ENCODE peak calls at places on chromosomes 16 and 17, in nine cellular contexts. One of them, this sample, is unnamed.

GRCh38 chr17:78210111-78210510 is 3.9 kb upstream of the BIRC5 start:
- DNase-seq in epithelial cell of esophagus: no peak
- DNase-seq in sigmoid colon: no peak
- DNase-seq in retinal pigment epithelial cell: no peak
- DNase-seq in A549: no peak
- DNase-seq in kidney: no peak
- DNase-seq in ascending aorta: no peak
- DNase-seq in ovary: no peak
- DNase-seq in fibroblast of the aortic adventitia: no peak
- DNase-seq in this sample: no peak

GRCh38 chr17:14209215-14209614 is 27.4 kb downstream of the CDRT15 start:
- DNase-seq in epithelial cell of esophagus: no peak
- DNase-seq in sigmoid colon: no peak
- DNase-seq in retinal pigment epithelial cell: no peak
- DNase-seq in A549: no peak
- DNase-seq in kidney: no peak
- DNase-seq in ascending aorta: no peak
- DNase-seq in ovary: no peak
- DNase-seq in fibroblast of the aortic adventitia: no peak
- DNase-seq in this sample: no peak

GRCh38 chr16:578870-579405 is 9.2 kb downstream of the PIGQ start:
- DNase-seq in epithelial cell of esophagus: peak; percentile 77
- DNase-seq in sigmoid colon: peak; percentile 85
- DNase-seq in retinal pigment epithelial cell: no peak
- DNase-seq in A549: peak; percentile 84
- DNase-seq in kidney: peak; percentile 90
- DNase-seq in ascending aorta: no peak
- DNase-seq in ovary: no peak
- DNase-seq in fibroblast of the aortic adventitia: peak; percentile 72
- DNase-seq in this sample: no peak

GRCh38 chr17:57970706-57971105 is 15.5 kb upstream of the CUEDC1 start:
- DNase-seq in epithelial cell of esophagus: no peak
- DNase-seq in sigmoid colon: no peak
- DNase-seq in retinal pigment epithelial cell: no peak
- DNase-seq in A549: no peak
- DNase-seq in kidney: no peak
- DNase-seq in ascending aorta: no peak
- DNase-seq in ovary: no peak
- DNase-seq in fibroblast of the aortic adventitia: peak; percentile 40
- DNase-seq in this sample: peak; percentile 1

GRCh38 chr16:81463296-81463890 is 18.8 kb downstream of the CMIP start:
- DNase-seq in epithelial cell of esophagus: no peak
- DNase-seq in sigmoid colon: no peak
- DNase-seq in retinal pigment epithelial cell: no peak
- DNase-seq in A549: no peak
- DNase-seq in kidney: peak; percentile 51
- DNase-seq in ascending aorta: no peak
- DNase-seq in ovary: no peak
- DNase-seq in fibroblast of the aortic adventitia: no peak
- DNase-seq in this sample: no peak

GRCh38 chr17:50265212-50265611 is 9.1 kb upstream of the TMEM92 start:
- DNase-seq in epithelial cell of esophagus: no peak
- DNase-seq in sigmoid colon: peak; percentile 69
- DNase-seq in retinal pigment epithelial cell: no peak
- DNase-seq in A549: no peak
- DNase-seq in kidney: peak; percentile 62
- DNase-seq in ascending aorta: no peak
- DNase-seq in ovary: no peak
- DNase-seq in fibroblast of the aortic adventitia: no peak
- DNase-seq in this sample: peak; percentile 82

GRCh38 chr17:76537288-76537577 is 276 bp downstream of the CYGB start:
- DNase-seq in epithelial cell of esophagus: peak; percentile 52
- DNase-seq in sigmoid colon: no peak
- DNase-seq in retinal pigment epithelial cell: no peak
- DNase-seq in A549: no peak
- DNase-seq in kidney: peak; percentile 85
- DNase-seq in ascending aorta: no peak
- DNase-seq in ovary: peak; percentile 42
- DNase-seq in fibroblast of the aortic adventitia: peak; percentile 34
- DNase-seq in this sample: no peak

GRCh38 chr17:5607946-5608345 is 23.6 kb upstream of the NLRP1 start:
- DNase-seq in epithelial cell of esophagus: no peak
- DNase-seq in sigmoid colon: no peak
- DNase-seq in retinal pigment epithelial cell: no peak
- DNase-seq in A549: no peak
- DNase-seq in kidney: no peak
- DNase-seq in ascending aorta: no peak
- DNase-seq in ovary: no peak
- DNase-seq in fibroblast of the aortic adventitia: no peak
- DNase-seq in this sample: no peak

GRCh38 chr16:81035975-81036750 is 521 bp downstream of the ATMIN start:
- DNase-seq in epithelial cell of esophagus: peak; percentile 44
- DNase-seq in sigmoid colon: peak; percentile 72
- DNase-seq in retinal pigment epithelial cell: no peak
- DNase-seq in A549: peak; percentile 23
- DNase-seq in kidney: peak; percentile 84
- DNase-seq in ascending aorta: no peak
- DNase-seq in ovary: peak; percentile 25
- DNase-seq in fibroblast of the aortic adventitia: peak; percentile 33
- DNase-seq in this sample: no peak

GRCh38 chr17:48804936-48805411 is 12.1 kb downstream of the TTLL6 start:
- DNase-seq in epithelial cell of esophagus: peak; percentile 48
- DNase-seq in sigmoid colon: peak; percentile 74
- DNase-seq in retinal pigment epithelial cell: no peak
- DNase-seq in A549: peak; percentile 78
- DNase-seq in kidney: peak; percentile 78
- DNase-seq in ascending aorta: no peak
- DNase-seq in ovary: peak; percentile 25
- DNase-seq in fibroblast of the aortic adventitia: peak; percentile 52
- DNase-seq in this sample: no peak

GRCh38 chr17:76840443-76840767 is 27.8 kb upstream of the MGAT5B start:
- DNase-seq in epithelial cell of esophagus: no peak
- DNase-seq in sigmoid colon: no peak
- DNase-seq in retinal pigment epithelial cell: no peak
- DNase-seq in A549: no peak
- DNase-seq in kidney: no peak
- DNase-seq in ascending aorta: no peak
- DNase-seq in ovary: no peak
- DNase-seq in fibroblast of the aortic adventitia: no peak
- DNase-seq in this sample: no peak

GRCh38 chr16:56576585-56577299 is 11.9 kb downstream of the MT4 start:
- DNase-seq in epithelial cell of esophagus: peak; percentile 93
- DNase-seq in sigmoid colon: peak; percentile 86
- DNase-seq in retinal pigment epithelial cell: peak; percentile 5
- DNase-seq in A549: peak; percentile 72
- DNase-seq in kidney: peak; percentile 91
- DNase-seq in ascending aorta: no peak
- DNase-seq in ovary: peak; percentile 44
- DNase-seq in fibroblast of the aortic adventitia: peak; percentile 68
- DNase-seq in this sample: peak; percentile 96

GRCh38 chr16:88401604-88402246 is 19.0 kb downstream of the ZNF469 start:
- DNase-seq in epithelial cell of esophagus: no peak
- DNase-seq in sigmoid colon: no peak
- DNase-seq in retinal pigment epithelial cell: no peak
- DNase-seq in A549: no peak
- DNase-seq in kidney: no peak
- DNase-seq in ascending aorta: no peak
- DNase-seq in ovary: no peak
- DNase-seq in fibroblast of the aortic adventitia: no peak
- DNase-seq in this sample: no peak

GRCh38 chr16:12524658-12525057 is 279.0 kb downstream of the CPPED1 start:
- DNase-seq in epithelial cell of esophagus: no peak
- DNase-seq in sigmoid colon: no peak
- DNase-seq in retinal pigment epithelial cell: no peak
- DNase-seq in A549: no peak
- DNase-seq in kidney: no peak
- DNase-seq in ascending aorta: no peak
- DNase-seq in ovary: no peak
- DNase-seq in fibroblast of the aortic adventitia: no peak
- DNase-seq in this sample: no peak

GRCh38 chr17:5832886-5833285 is 237.3 kb upstream of the WSCD1 start:
- DNase-seq in epithelial cell of esophagus: peak; percentile 80
- DNase-seq in sigmoid colon: no peak
- DNase-seq in retinal pigment epithelial cell: peak; percentile 9
- DNase-seq in A549: peak; percentile 62
- DNase-seq in kidney: no peak
- DNase-seq in ascending aorta: no peak
- DNase-seq in ovary: no peak
- DNase-seq in fibroblast of the aortic adventitia: peak; percentile 35
- DNase-seq in this sample: no peak

GRCh38 chr16:53482123-53482522 is 20.9 kb downstream of the AKTIP start:
- DNase-seq in epithelial cell of esophagus: peak; percentile 33
- DNase-seq in sigmoid colon: no peak
- DNase-seq in retinal pigment epithelial cell: no peak
- DNase-seq in A549: no peak
- DNase-seq in kidney: no peak
- DNase-seq in ascending aorta: no peak
- DNase-seq in ovary: no peak
- DNase-seq in fibroblast of the aortic adventitia: no peak
- DNase-seq in this sample: no peak

GRCh38 chr17:37388266-37388665 is 12.5 kb downstream of the C17orf78 start:
- DNase-seq in epithelial cell of esophagus: peak; percentile 45
- DNase-seq in sigmoid colon: no peak
- DNase-seq in retinal pigment epithelial cell: no peak
- DNase-seq in A549: no peak
- DNase-seq in kidney: no peak
- DNase-seq in ascending aorta: no peak
- DNase-seq in ovary: no peak
- DNase-seq in fibroblast of the aortic adventitia: peak; percentile 42
- DNase-seq in this sample: no peak

GRCh38 chr17:80475949-80476876 is at the start of gene NPTX1:
- DNase-seq in epithelial cell of esophagus: peak; percentile 40
- DNase-seq in sigmoid colon: no peak
- DNase-seq in retinal pigment epithelial cell: no peak
- DNase-seq in A549: peak; percentile 55
- DNase-seq in kidney: peak; percentile 60
- DNase-seq in ascending aorta: no peak
- DNase-seq in ovary: no peak
- DNase-seq in fibroblast of the aortic adventitia: no peak
- DNase-seq in this sample: no peak

GRCh38 chr16:62977876-62978275 is 941.6 kb upstream of the CDH8 start:
- DNase-seq in epithelial cell of esophagus: peak; percentile 85
- DNase-seq in sigmoid colon: no peak
- DNase-seq in retinal pigment epithelial cell: no peak
- DNase-seq in A549: no peak
- DNase-seq in kidney: no peak
- DNase-seq in ascending aorta: no peak
- DNase-seq in ovary: no peak
- DNase-seq in fibroblast of the aortic adventitia: no peak
- DNase-seq in this sample: no peak
- TF ChIP-seq CTCF in epithelial cell of esophagus: no peak
- TF ChIP-seq CTCF in sigmoid colon: no peak
- TF ChIP-seq CTCF in retinal pigment epithelial cell: no peak
- TF ChIP-seq CTCF in A549: no peak
- TF ChIP-seq CTCF in kidney: no peak
- TF ChIP-seq CTCF in ascending aorta: no peak
- TF ChIP-seq CTCF in ovary: no peak
- TF ChIP-seq CTCF in fibroblast of the aortic adventitia: no peak
- TF ChIP-seq CTCF in this sample: no peak

DNA sequence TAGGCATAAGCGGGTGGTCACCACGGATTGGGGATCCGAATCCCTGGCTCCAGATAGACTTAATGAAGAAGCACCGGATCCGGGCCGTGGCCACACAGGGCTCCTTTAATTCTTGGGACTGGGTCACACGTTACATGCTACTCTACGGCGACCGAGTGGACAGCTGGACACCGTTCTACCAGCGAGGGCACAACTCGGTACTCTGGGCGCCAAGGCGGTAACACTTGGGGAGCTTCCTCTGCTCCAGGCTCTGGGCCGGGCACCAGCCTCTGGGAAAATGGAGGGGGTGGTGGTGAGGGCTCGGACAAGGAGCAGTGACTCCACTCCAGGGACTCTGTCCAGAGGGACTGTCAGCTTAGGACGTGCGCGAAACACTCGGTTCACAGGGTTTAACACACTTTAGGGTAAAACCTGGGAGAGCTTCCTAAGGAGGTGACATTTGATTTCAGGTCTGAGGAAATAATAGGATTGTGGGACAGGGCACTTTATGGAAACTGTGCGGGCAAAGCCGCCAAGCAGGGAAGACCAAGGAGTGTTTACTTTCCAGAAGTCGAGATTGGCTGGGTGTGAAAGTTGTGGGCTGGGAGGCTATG is 1.8 kb downstream of the CNTNAP1 start:
- DNase-seq in epithelial cell of esophagus: no peak
- DNase-seq in sigmoid colon: no peak
- DNase-seq in retinal pigment epithelial cell: no peak
- DNase-seq in A549: no peak
- DNase-seq in kidney: peak; percentile 75
- DNase-seq in ascending aorta: no peak
- DNase-seq in ovary: no peak
- DNase-seq in fibroblast of the aortic adventitia: no peak
- DNase-seq in this sample: no peak
- H3K4me3 ChIP-seq in epithelial cell of esophagus: no peak overlapping the region
- H3K4me3 ChIP-seq in sigmoid colon: peak overlapping the region; percentile 60
- H3K4me3 ChIP-seq in retinal pigment epithelial cell: no peak overlapping the region
- H3K4me3 ChIP-seq in A549: no peak overlapping the region
- H3K4me3 ChIP-seq in kidney: no peak overlapping the region
- H3K4me3 ChIP-seq in ascending aorta: no peak overlapping the region
- H3K4me3 ChIP-seq in ovary: peak overlapping the region; percentile 6
- H3K4me3 ChIP-seq in fibroblast of the aortic adventitia: peak overlapping the region; percentile 80
- H3K4me3 ChIP-seq in this sample: no peak overlapping the region

GRCh38 chr17:45296003-45296832 is 20.6 kb downstream of the MAP3K14 start:
- DNase-seq in epithelial cell of esophagus: peak; percentile 79
- DNase-seq in sigmoid colon: no peak
- DNase-seq in retinal pigment epithelial cell: no peak
- DNase-seq in A549: no peak
- DNase-seq in kidney: peak; percentile 69
- DNase-seq in ascending aorta: no peak
- DNase-seq in ovary: no peak
- DNase-seq in fibroblast of the aortic adventitia: peak; percentile 74
- DNase-seq in this sample: no peak
- TF ChIP-seq CTCF in epithelial cell of esophagus: no peak
- TF ChIP-seq CTCF in sigmoid colon: no peak
- TF ChIP-seq CTCF in retinal pigment epithelial cell: no peak
- TF ChIP-seq CTCF in A549: no peak
- TF ChIP-seq CTCF in kidney: no peak
- TF ChIP-seq CTCF in ascending aorta: no peak
- TF ChIP-seq CTCF in ovary: no peak
- TF ChIP-seq CTCF in fibroblast of the aortic adventitia: no peak
- TF ChIP-seq CTCF in this sample: no peak

DNA sequence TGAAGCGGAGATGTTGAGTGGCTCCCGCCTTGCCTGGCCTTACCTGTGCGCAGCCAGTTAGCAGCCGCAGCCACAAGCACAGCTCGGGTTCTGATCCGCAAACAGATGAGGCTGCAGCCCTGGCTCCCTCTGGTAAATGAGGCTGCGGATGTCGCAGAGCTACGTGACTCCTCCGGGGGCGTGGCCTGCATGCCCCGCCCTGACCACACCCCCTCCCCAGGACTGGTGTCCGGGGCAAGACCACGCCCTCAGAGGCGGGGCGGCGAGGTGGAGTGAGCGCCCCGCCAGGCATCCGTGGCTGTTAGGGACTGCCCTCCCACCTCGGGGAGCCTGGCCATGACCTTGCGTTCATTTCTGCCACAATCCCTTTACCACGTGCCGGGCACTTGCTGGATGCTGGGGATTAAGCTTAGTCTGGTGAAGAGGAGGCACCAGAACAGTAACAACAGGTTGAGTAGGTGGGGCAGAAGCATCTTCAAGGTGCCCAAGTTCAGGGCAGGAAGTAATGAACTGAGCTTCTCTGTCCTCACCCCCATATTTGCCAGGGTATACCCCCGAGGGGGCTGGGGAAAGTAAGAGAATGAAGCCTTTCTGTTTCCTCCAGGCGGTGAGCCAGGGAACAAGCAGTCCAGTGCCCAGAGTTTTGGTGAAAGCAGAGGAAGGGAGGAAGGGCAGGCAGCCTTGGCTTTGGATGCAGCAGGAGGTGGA is at the start of gene ALDOC:
- DNase-seq in epithelial cell of esophagus: peak; percentile 97
- DNase-seq in sigmoid colon: peak; percentile 97
- DNase-seq in retinal pigment epithelial cell: peak; percentile 82
- DNase-seq in A549: peak; percentile 89
- DNase-seq in kidney: peak; percentile 98
- DNase-seq in ascending aorta: peak; percentile 90
- DNase-seq in ovary: peak; percentile 97
- DNase-seq in fibroblast of the aortic adventitia: peak; percentile 84
- DNase-seq in this sample: peak; percentile 99
- H3K4me3 ChIP-seq in epithelial cell of esophagus: peak within 1 kb of the TSS; percentile 44
- H3K4me3 ChIP-seq in sigmoid colon: peak within 1 kb of the TSS; percentile 31
- H3K4me3 ChIP-seq in retinal pigment epithelial cell: peak within 1 kb of the TSS; percentile 44
- H3K4me3 ChIP-seq in A549: no peak within 1 kb of the TSS
- H3K4me3 ChIP-seq in kidney: peak within 1 kb of the TSS; percentile 43
- H3K4me3 ChIP-seq in ascending aorta: peak within 1 kb of the TSS; percentile 58
- H3K4me3 ChIP-seq in ovary: peak within 1 kb of the TSS; percentile 25
- H3K4me3 ChIP-seq in fibroblast of the aortic adventitia: peak within 1 kb of the TSS; percentile 55
- H3K4me3 ChIP-seq in this sample: no peak within 1 kb of the TSS